ENCODE peak calls at places on chromosomes 5 and 9, in four cellular contexts. P is GM12878, R is HepG2, X is K562. D is an unnamed sample.

GRCh38 chr5:138542120-138542955 is 698 bp downstream of the ETF1 start:
- DNase-seq in P (no peak), R (no peak), X (peak; percentile 59), D (no peak)

GRCh38 chr5:172093559-172093958 is 87.1 kb upstream of the FBXW11 start:
- DNase-seq in P (no peak), R (no peak), X (no peak), D (no peak)

GRCh38 chr5:149228610-149229297 is 42.9 kb upstream of the AFAP1L1 start:
- DNase-seq in P (no peak), R (peak; percentile 79), X (peak; percentile 39), D (no peak)

GRCh38 chr9:16241231-16241630 is 629.2 kb downstream of the BNC2 start:
- DNase-seq in P (no peak), R (no peak), X (no peak), D (no peak)

GRCh38 chr5:122576266-122577016 is 198.4 kb upstream of the SNX2 start:
- DNase-seq in P (no peak), R (no peak), X (no peak), D (no peak)

GRCh38 chr5:541888-542692 is 17.8 kb upstream of the SLC9A3 start:
- DNase-seq in P (no peak), R (no peak), X (no peak), D (peak; percentile 6)

GRCh38 chr9:113573303-113573958 is 109.9 kb downstream of the RGS3 start:
- DNase-seq in P (no peak), R (no peak), X (no peak), D (no peak)

GRCh38 chr5:14490309-14490711 is 91.3 kb upstream of the OTULINL start:
- DNase-seq in P (no peak), R (no peak), X (no peak), D (no peak)

GRCh38 chr5:154446183-154447073 is 631 bp downstream of the SAP30L start:
- DNase-seq in P (no peak), R (peak; percentile 36), X (peak; percentile 50), D (peak; percentile 67)

GRCh38 chr9:111966851-111967250 is 70.2 kb downstream of the UGCG start:
- DNase-seq in P (no peak), R (no peak), X (no peak), D (no peak)

GRCh38 chr9:105713939-105714331 is 19.6 kb downstream of the TMEM38B start:
- DNase-seq in P (no peak), R (no peak), X (no peak), D (no peak)

GRCh38 chr5:43274435-43275114 is 38.6 kb downstream of the HMGCS1 start:
- DNase-seq in P (no peak), R (no peak), X (peak; percentile 38), D (no peak)
- TF ChIP-seq NR2C2 in P (no peak), R (no peak), X (no peak), D (no peak)

DNA sequence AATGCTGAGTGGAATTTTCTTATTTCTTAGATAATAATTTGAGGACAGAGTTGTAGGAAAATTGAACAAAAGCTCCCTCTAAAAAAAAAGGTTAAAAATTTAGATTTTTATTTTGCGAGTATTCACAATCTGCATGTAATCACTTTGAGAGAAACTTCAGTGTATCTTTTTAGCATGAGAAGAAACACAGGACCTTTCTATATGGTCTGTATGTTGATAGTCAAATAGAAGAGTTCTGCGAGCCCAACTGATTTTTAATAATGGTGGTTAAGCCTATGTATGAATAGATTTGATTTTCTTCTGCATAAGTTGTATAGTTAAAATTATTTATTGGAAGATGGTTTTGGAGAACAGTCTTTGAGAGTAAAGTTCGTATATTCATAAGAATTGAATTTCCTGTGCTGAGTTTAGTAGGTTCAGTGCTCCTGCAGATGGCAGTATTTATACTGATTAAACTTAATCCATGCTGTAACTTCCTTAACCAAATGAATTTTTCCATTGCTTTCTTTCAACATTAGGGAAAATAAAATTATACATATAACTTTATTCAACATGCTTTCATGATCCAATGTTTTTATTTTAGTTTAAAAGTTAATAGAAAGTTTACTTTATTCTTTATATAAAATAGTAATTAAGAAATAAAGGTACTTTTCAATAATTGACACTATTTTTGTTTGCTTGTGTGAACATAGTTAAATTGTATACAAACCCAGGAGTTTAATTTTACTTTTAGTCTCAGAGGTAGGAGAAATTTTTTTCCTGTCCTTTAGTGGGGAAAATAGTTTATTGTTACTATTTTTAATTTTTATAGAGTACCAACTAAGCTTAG is 19.6 kb downstream of the TCERG1 start:
- DNase-seq in P (no peak), R (no peak), X (no peak), D (no peak)
- TF ChIP-seq NR2C2 in P (no peak), R (no peak), X (no peak), D (no peak)

GRCh38 chr9:104094534-104095020 is 468 bp downstream of the SMC2 start:
- DNase-seq in P (no peak), R (peak; percentile 9), X (no peak), D (no peak)
- TF ChIP-seq NR2C2 in P (no peak), R (no peak), X (no peak), D (no peak)

GRCh38 chr9:93907551-93908199 is 47.5 kb downstream of the BARX1 start:
- DNase-seq in P (no peak), R (no peak), X (no peak), D (no peak)

GRCh38 chr9:93906182-93906880 is 48.8 kb downstream of the BARX1 start:
- DNase-seq in P (no peak), R (no peak), X (no peak), D (peak; percentile 8)

GRCh38 chr9:93904649-93905472 is 50.3 kb downstream of the BARX1 start:
- DNase-seq in P (no peak), R (no peak), X (no peak), D (peak; percentile 3)

GRCh38 chr9:93903886-93904648 is 51.1 kb downstream of the BARX1 start:
- DNase-seq in P (no peak), R (no peak), X (no peak), D (peak; percentile 1)

DNA sequence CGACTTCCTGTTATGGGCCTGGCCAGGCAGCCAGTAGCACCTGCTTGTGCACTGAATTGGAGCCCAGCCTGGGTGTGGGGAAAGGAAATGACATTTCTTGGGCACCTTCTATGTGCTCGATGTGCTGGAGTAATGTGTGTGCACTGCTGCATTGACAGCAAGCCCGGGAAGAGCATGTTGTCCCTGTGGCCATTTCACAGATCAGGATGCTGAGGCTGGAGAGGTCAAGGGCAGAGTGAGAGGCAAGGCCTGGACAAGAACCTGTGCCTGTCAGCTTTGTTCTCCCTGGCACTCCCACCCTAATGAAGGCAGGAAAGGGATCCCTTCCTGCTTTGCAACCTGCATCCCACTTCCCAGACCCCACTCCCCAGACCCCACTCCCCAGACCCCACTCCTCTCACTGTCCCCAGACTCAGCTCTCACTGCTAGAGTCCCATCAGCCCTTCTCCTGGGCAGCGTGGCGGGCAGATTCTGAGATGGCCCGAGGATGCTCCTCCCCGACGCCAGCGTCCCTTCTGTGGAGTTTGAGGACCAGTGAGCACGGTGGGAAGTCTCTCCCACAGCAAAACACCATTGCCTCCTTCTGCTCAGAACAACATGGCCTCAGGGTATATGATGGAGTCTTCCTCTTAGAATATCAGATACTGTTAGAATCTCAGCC is 49.6 kb downstream of the BARX1 start:
- DNase-seq in P (no peak), R (no peak), X (no peak), D (peak; percentile 6)
- TF ChIP-seq NR2C2 in P (no peak), R (no peak), X (no peak), D (no peak)

DNA sequence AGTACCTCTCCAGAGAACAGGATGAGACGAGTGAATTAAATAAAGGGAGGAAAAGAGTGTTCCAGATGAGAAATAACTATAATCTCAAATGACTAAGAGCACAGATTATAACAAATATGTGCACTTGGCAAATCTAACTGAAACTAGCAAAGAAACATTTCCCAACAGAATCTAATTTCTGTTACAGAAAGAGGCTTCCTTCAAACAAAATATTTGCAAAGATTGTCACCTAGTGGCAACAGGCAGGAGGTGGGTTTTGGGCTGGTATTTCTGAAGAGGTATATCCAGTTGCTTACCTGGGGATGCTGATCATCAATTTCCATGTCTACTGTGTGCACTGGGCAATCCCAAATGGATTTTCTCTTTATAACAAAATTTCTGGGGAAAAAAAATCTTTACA is 5.6 kb upstream of the SPDL1 start:
- DNase-seq in P (no peak), R (no peak), X (no peak), D (no peak)
- TF ChIP-seq NR2C2 in P (no peak), R (no peak), X (no peak), D (no peak)

GRCh38 chr5:113005454-113005853 is 28.9 kb downstream of the DCP2 start:
- DNase-seq in P (no peak), R (no peak), X (no peak), D (no peak)
- TF ChIP-seq NR2C2 in P (no peak), R (no peak), X (no peak), D (no peak)

DNA sequence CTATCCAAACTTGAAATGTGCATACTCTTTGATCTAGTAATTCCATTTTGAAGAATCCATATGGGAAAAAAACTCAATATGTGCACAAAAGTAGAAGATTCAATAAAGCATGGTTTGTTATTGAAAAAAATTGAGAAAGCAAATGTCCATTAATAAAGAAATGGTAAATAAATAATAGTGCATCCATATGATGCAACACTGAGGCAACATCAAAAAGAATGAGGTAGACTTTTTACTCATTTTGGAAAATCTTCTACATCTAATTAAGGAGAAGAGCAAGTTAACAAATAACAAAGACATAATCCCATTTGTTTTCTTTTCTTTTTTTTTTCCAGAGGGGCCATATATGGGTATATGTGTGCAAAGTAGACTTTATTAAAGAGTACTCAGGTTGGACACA is 52.5 kb upstream of the FST start:
- DNase-seq in P (no peak), R (no peak), X (no peak), D (no peak)
- TF ChIP-seq NR2C2 in P (no peak), R (no peak), X (no peak), D (no peak)

DNA sequence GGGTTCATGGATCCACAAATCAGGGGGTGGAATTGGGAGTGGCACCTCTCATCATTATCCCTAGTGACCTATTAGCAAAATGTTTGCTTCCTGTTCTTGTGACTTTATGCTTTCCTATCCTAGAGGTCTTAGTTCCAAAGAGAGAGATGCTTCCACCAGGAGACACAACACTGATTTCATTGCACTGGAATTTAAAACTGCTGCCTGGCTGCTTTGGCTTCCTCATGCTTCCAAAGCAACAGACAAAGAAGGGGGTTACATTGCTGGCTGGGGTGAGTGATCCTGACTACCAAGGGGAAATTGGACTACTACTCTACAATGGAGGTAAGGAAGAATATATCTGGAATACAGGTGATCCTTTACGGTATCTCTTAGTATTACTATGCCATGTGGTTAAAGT is 69.2 kb upstream of the SH3GL2 start:
- DNase-seq in P (no peak), R (no peak), X (no peak), D (no peak)
- TF ChIP-seq NR2C2 in P (no peak), R (no peak), X (no peak), D (no peak)

GRCh38 chr5:137306903-137307302 is 192.2 kb downstream of the SPOCK1 start:
- DNase-seq in P (no peak), R (no peak), X (no peak), D (no peak)
- TF ChIP-seq NR2C2 in P (no peak), R (no peak), X (no peak), D (no peak)

D was measured in WTC11.